ENCODE peak calls at places on chromosomes 1 and 21, in six cellular contexts. E is heart right ventricle, X is uterus, R is heart left ventricle, P is psoas muscle, Z is endothelial cell of umbilical vein. W is an unnamed sample.

GRCh38 chr1:53130878-53131589 is 11.4 kb downstream of the SLC1A7 start:
- DNase-seq in E (no peak), X (peak; percentile 56), R (no peak), P (no peak), Z (no peak), W (no peak)

GRCh38 chr1:15994590-15995351 is 9.3 kb upstream of the SRARP start:
- DNase-seq in E (peak; percentile 66), X (peak; percentile 54), R (peak; percentile 83), P (peak; percentile 78), Z (peak; percentile 71), W (peak; percentile 76)

GRCh38 chr21:46115441-46116188 is 17.7 kb downstream of the COL6A2 start:
- DNase-seq in E (peak; percentile 8), X (peak; percentile 11), R (peak; percentile 61), P (peak; percentile 39), Z (no peak), W (peak; percentile 10)

GRCh38 chr1:169466259-169467230 is 19.2 kb downstream of the SLC19A2 start:
- DNase-seq in E (no peak), X (peak; percentile 43), R (no peak), P (no peak), Z (peak; percentile 59), W (no peak)

GRCh38 chr1:28718601-28719331 is 18.0 kb upstream of the YTHDF2 start:
- DNase-seq in E (no peak), X (no peak), R (no peak), P (no peak), Z (peak; percentile 10), W (no peak)

GRCh38 chr21:39030127-39030884 is 152.9 kb downstream of the PSMG1 start:
- DNase-seq in E (no peak), X (no peak), R (no peak), P (no peak), Z (no peak), W (no peak)

GRCh38 chr1:116666747-116667576 is 571 bp downstream of the IGSF3 start:
- DNase-seq in E (no peak), X (no peak), R (peak; percentile 63), P (no peak), Z (no peak), W (no peak)

GRCh38 chr1:116671835-116672234 is 4.3 kb upstream of the IGSF3 start:
- DNase-seq in E (no peak), X (no peak), R (no peak), P (no peak), Z (no peak), W (no peak)

GRCh38 chr1:156704166-156704711 is 1.1 kb downstream of the CRABP2 start:
- DNase-seq in E (no peak), X (no peak), R (peak; percentile 7), P (no peak), Z (no peak), W (no peak)

GRCh38 chr1:168110896-168111545 is 25.7 kb downstream of the GPR161 start:
- DNase-seq in E (no peak), X (no peak), R (no peak), P (no peak), Z (no peak), W (no peak)

GRCh38 chr1:156103521-156103947 is 11.0 kb upstream of the LMNA start:
- DNase-seq in E (no peak), X (peak; percentile 71), R (peak; percentile 64), P (peak; percentile 63), Z (peak; percentile 73), W (no peak)

GRCh38 chr1:72892461-72892860 is 610.1 kb upstream of the NEGR1 start:
- DNase-seq in E (no peak), X (no peak), R (no peak), P (no peak), Z (no peak), W (no peak)

GRCh38 chr21:41565550-41565949 is 57.6 kb upstream of the TMPRSS2 start:
- DNase-seq in E (no peak), X (no peak), R (no peak), P (no peak), Z (no peak), W (no peak)

GRCh38 chr21:44485796-44486195 is 30.5 kb downstream of the LRRC3 start:
- DNase-seq in E (no peak), X (no peak), R (no peak), P (no peak), Z (peak; percentile 7), W (no peak)

GRCh38 chr1:227897704-227898438 is 49.9 kb downstream of the WNT9A start:
- DNase-seq in E (no peak), X (peak; percentile 10), R (no peak), P (peak; percentile 44), Z (no peak), W (peak; percentile 7)

GRCh38 chr1:71908871-71909390 is 373.4 kb downstream of the NEGR1 start:
- DNase-seq in E (no peak), X (no peak), R (no peak), P (no peak), Z (no peak), W (no peak)

GRCh38 chr1:47324682-47325081 is 8.9 kb upstream of the CMPK1 start:
- DNase-seq in E (no peak), X (no peak), R (no peak), P (no peak), Z (no peak), W (no peak)

GRCh38 chr21:27649323-27649722 is 682.4 kb upstream of the ADAMTS5 start:
- DNase-seq in E (no peak), X (no peak), R (no peak), P (no peak), Z (peak; percentile 90), W (no peak)

GRCh38 chr1:7447736-7448135 is 323.4 kb upstream of the VAMP3 start:
- DNase-seq in E (no peak), X (no peak), R (no peak), P (no peak), Z (no peak), W (no peak)

GRCh38 chr1:7447093-7447492 is 324.0 kb upstream of the VAMP3 start:
- DNase-seq in E (no peak), X (no peak), R (no peak), P (no peak), Z (no peak), W (no peak)

GRCh38 chr1:7448986-7449385 is 322.1 kb upstream of the VAMP3 start:
- DNase-seq in E (no peak), X (no peak), R (no peak), P (no peak), Z (no peak), W (no peak)

GRCh38 chr1:7450772-7451171 is 320.3 kb upstream of the VAMP3 start:
- DNase-seq in E (no peak), X (no peak), R (no peak), P (no peak), Z (no peak), W (no peak)

DNA sequence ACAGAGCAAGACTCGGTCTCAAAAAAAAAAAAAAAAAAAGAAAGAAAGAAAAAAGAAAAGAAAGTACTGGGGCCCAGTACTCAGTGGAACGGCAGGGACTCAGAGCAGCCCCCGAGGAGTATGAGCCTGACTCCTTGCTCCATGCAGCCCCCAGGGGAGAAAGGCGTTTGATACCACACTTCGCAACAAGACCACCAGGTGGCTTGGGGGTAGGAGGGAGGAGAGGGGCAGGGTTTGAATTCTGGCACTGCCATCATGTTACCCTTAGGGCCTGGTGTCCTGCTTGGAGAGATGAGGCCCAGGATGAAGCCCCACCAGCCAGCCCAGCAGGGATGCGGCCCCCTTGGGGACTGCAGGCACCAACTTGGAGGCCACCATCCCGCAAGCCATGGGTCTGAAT is 321.3 kb upstream of the VAMP3 start:
- DNase-seq in E (no peak), X (no peak), R (no peak), P (no peak), Z (no peak), W (no peak)
- H3K27me3 ChIP-seq in E (no peaks in the 10 kb centered on the region), X (no peaks in the 10 kb centered on the region), R (no peaks in the 10 kb centered on the region), P (no peaks in the 10 kb centered on the region), Z (no peaks in the 10 kb centered on the region), W (no peaks in the 10 kb centered on the region)

DNA sequence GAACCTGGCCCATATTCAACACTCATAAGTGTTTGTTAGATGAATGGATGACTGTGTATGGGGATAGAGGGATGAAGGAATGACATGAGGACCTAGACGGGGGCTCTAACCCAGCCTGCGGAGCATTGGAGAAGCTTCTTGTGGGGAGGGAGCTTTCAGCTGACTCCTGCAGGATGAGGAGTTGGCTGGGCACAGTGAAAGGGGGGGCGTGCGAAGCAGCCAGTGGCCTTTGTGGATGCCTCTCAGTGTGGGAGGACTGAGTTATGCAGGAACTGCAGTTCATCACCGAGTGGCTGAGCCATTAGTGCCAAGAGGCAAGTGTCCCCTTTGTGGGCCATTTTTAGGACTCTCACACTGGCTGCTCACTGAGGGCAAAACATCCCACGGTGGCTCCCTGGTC is 1.2 kb upstream of the EXTL1 start:
- DNase-seq in E (no peak), X (peak; percentile 46), R (peak; percentile 51), P (no peak), Z (no peak), W (peak; percentile 52)
- H3K4me1 ChIP-seq in E (peaks cover 66% of the 10 kb centered on the region), X (peaks cover 5% of the 10 kb centered on the region), R (peaks cover 32% of the 10 kb centered on the region), P (peaks cover 45% of the 10 kb centered on the region), Z (no peaks in the 10 kb centered on the region), W (peaks cover 52% of the 10 kb centered on the region)

GRCh38 chr1:8421721-8422120 is 103.8 kb downstream of the SLC45A1 start:
- DNase-seq in E (no peak), X (no peak), R (no peak), P (peak; percentile 66), Z (no peak), W (no peak)
- H3K4me3 ChIP-seq in E (peak overlapping the region; percentile 88), X (peak overlapping the region; percentile 98), R (peak overlapping the region; percentile 84), P (peak overlapping the region; percentile 90), Z (peak overlapping the region; percentile 87), W (peak overlapping the region; percentile 70)

DNA sequence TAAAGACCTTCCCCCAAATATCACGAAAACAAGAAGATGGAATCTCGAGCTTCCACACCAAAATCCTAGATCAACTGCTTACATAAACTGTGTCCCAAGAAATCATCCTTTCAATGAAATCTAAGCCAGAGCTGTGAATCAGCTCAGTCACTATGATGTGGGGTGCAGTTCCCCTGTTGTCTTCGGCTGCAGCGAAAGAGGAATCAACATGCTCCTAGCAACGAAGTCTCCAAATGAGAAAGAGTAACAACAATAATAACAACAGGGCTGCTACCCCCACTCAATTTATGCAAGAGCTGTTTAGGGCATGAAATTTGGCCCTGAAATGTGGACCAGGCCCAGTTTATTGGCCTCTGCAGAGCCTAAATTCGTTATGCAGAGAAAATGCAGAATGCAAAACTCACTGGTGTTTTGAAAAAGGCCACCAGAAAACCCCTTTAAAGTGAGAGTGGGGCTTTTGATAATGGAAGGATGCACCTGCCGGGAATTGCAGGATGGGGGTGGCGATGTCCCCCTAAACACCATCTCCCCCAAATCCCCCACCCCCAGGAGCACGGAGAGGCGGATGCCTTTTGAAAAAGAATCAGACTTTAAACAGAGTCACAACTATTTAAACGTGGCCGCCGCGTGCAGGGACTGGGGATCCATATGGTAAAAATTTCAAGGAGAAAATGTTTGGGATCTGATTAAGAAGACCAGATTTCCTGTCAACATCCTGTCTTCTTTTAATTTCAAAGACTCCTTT is 2.0 kb downstream of the RUNX3 start:
- DNase-seq in E (no peak), X (no peak), R (no peak), P (peak; percentile 0), Z (peak; percentile 30), W (no peak)
- H3K27me3 ChIP-seq in E (peaks cover 97% of the 10 kb centered on the region), X (peaks cover 31% of the 10 kb centered on the region), R (peaks cover 95% of the 10 kb centered on the region), P (peaks cover 4% of the 10 kb centered on the region), Z (peaks cover 81% of the 10 kb centered on the region), W (no peaks in the 10 kb centered on the region)

W was measured in testis.